ENCODE peak calls at places on chromosomes 3 and 15, in six cellular contexts. One of them, this sample, is unnamed.

GRCh38 chr15:51094606-51095569 is at the start of gene TNFAIP8L3:
- DNase-seq in GM12892: peak
- DNase-seq in GM12878: no peak
- DNase-seq in HepG2: peak
- DNase-seq in H1: no peak
- DNase-seq in K562: no peak
- DNase-seq in this sample: no peak

GRCh38 chr3:177377166-177377565 is 179.9 kb upstream of the TBL1XR1 start:
- DNase-seq in GM12878: no peak
- DNase-seq in GM12892: no peak
- DNase-seq in H1: no peak
- DNase-seq in K562: no peak
- DNase-seq in HepG2: no peak
- DNase-seq in this sample: no peak

GRCh38 chr3:50174947-50175524 is 16.4 kb upstream of the GNAT1 start:
- DNase-seq in GM12878: no peak
- DNase-seq in HepG2: no peak
- DNase-seq in K562: no peak
- DNase-seq in GM12892: no peak
- DNase-seq in H1: no peak
- DNase-seq in this sample: no peak

GRCh38 chr15:89654311-89654761 is 931 bp downstream of the KIF7 start:
- DNase-seq in K562: no peak
- DNase-seq in GM12878: no peak
- DNase-seq in GM12892: no peak
- DNase-seq in H1: no peak
- DNase-seq in HepG2: no peak
- DNase-seq in this sample: no peak

GRCh38 chr3:181730364-181730763 is 18.6 kb downstream of the SOX2 start:
- DNase-seq in GM12878: no peak
- DNase-seq in K562: no peak
- DNase-seq in HepG2: no peak
- DNase-seq in GM12892: no peak
- DNase-seq in H1: no peak
- DNase-seq in this sample: no peak

GRCh38 chr3:86991482-86991815 is 500 bp upstream of the VGLL3 start:
- DNase-seq in HepG2: no peak
- DNase-seq in K562: no peak
- DNase-seq in GM12878: no peak
- DNase-seq in GM12892: no peak
- DNase-seq in H1: no peak
- DNase-seq in this sample: no peak

GRCh38 chr15:70237626-70238025 is 139.9 kb upstream of the TLE3 start:
- DNase-seq in H1: no peak
- DNase-seq in GM12892: no peak
- DNase-seq in HepG2: no peak
- DNase-seq in K562: no peak
- DNase-seq in GM12878: no peak
- DNase-seq in this sample: no peak

GRCh38 chr15:95600367-95600766 is 730.1 kb upstream of the NR2F2 start:
- DNase-seq in H1: no peak
- DNase-seq in GM12878: no peak
- DNase-seq in K562: no peak
- DNase-seq in HepG2: no peak
- DNase-seq in GM12892: no peak
- DNase-seq in this sample: no peak

GRCh38 chr3:188745031-188745430 is 426.7 kb upstream of the TPRG1 start:
- DNase-seq in GM12878: no peak
- DNase-seq in K562: no peak
- DNase-seq in H1: no peak
- DNase-seq in GM12892: no peak
- DNase-seq in HepG2: no peak
- DNase-seq in this sample: no peak

GRCh38 chr15:49876401-49877038 is 242.5 kb downstream of the ATP8B4 start:
- DNase-seq in HepG2: no peak
- DNase-seq in H1: peak
- DNase-seq in GM12878: no peak
- DNase-seq in K562: peak
- DNase-seq in GM12892: no peak
- DNase-seq in this sample: no peak

GRCh38 chr3:131739211-131739610 is 236.4 kb upstream of the MRPL3 start:
- DNase-seq in HepG2: no peak
- DNase-seq in GM12878: no peak
- DNase-seq in H1: no peak
- DNase-seq in GM12892: no peak
- DNase-seq in K562: no peak
- DNase-seq in this sample: no peak

GRCh38 chr15:91444656-91445055 is 344.6 kb downstream of the SV2B start:
- DNase-seq in HepG2: no peak
- DNase-seq in GM12878: no peak
- DNase-seq in K562: no peak
- DNase-seq in H1: no peak
- DNase-seq in GM12892: no peak
- DNase-seq in this sample: no peak

GRCh38 chr3:149366031-149366430 is 11.4 kb downstream of the TM4SF1 start:
- DNase-seq in HepG2: no peak
- DNase-seq in K562: no peak
- DNase-seq in GM12878: no peak
- DNase-seq in GM12892: no peak
- DNase-seq in H1: no peak
- DNase-seq in this sample: no peak

GRCh38 chr3:20097015-20097414 is 56.8 kb downstream of the KAT2B start:
- DNase-seq in GM12878: no peak
- DNase-seq in HepG2: no peak
- DNase-seq in GM12892: no peak
- DNase-seq in K562: no peak
- DNase-seq in H1: no peak
- DNase-seq in this sample: no peak

GRCh38 chr15:88274534-88275460 is 18.3 kb upstream of the NTRK3 start:
- DNase-seq in K562: peak
- DNase-seq in H1: peak
- DNase-seq in GM12892: peak
- DNase-seq in HepG2: peak
- DNase-seq in GM12878: no peak
- DNase-seq in this sample: peak

GRCh38 chr3:112307557-112307956 is 13.5 kb upstream of the SLC9C1 start:
- DNase-seq in H1: no peak
- DNase-seq in GM12892: no peak
- DNase-seq in K562: no peak
- DNase-seq in GM12878: no peak
- DNase-seq in HepG2: no peak
- DNase-seq in this sample: no peak

GRCh38 chr3:112304611-112305010 is 10.6 kb upstream of the SLC9C1 start:
- DNase-seq in GM12892: no peak
- DNase-seq in K562: no peak
- DNase-seq in H1: no peak
- DNase-seq in HepG2: no peak
- DNase-seq in GM12878: no peak
- DNase-seq in this sample: no peak

GRCh38 chr3:112303811-112304325 is 9.9 kb upstream of the SLC9C1 start:
- DNase-seq in GM12878: no peak
- DNase-seq in K562: no peak
- DNase-seq in GM12892: no peak
- DNase-seq in H1: no peak
- DNase-seq in HepG2: no peak
- DNase-seq in this sample: no peak

GRCh38 chr3:112306825-112307224 is 12.8 kb upstream of the SLC9C1 start:
- DNase-seq in H1: no peak
- DNase-seq in K562: no peak
- DNase-seq in GM12878: no peak
- DNase-seq in HepG2: no peak
- DNase-seq in GM12892: no peak
- DNase-seq in this sample: no peak

GRCh38 chr3:112308151-112308911 is 14.3 kb upstream of the SLC9C1 start:
- DNase-seq in GM12892: no peak
- DNase-seq in GM12878: no peak
- DNase-seq in K562: no peak
- DNase-seq in H1: no peak
- DNase-seq in HepG2: no peak
- DNase-seq in this sample: no peak
- TF ChIP-seq TAF1 in GM12892: no peak
- TF ChIP-seq TAF1 in GM12878: no peak
- TF ChIP-seq TAF1 in K562: no peak
- TF ChIP-seq TAF1 in H1: no peak
- TF ChIP-seq TAF1 in HepG2: no peak
- TF ChIP-seq TAF1 in this sample: no peak

GRCh38 chr3:170740726-170741591 is 129.0 kb downstream of the RPL22L1 start:
- DNase-seq in HepG2: no peak
- DNase-seq in H1: no peak
- DNase-seq in GM12878: no peak
- DNase-seq in GM12892: no peak
- DNase-seq in K562: no peak
- DNase-seq in this sample: no peak
- TF ChIP-seq TAF1 in HepG2: no peak
- TF ChIP-seq TAF1 in H1: no peak
- TF ChIP-seq TAF1 in GM12878: no peak
- TF ChIP-seq TAF1 in GM12892: no peak
- TF ChIP-seq TAF1 in K562: no peak
- TF ChIP-seq TAF1 in this sample: no peak

DNA sequence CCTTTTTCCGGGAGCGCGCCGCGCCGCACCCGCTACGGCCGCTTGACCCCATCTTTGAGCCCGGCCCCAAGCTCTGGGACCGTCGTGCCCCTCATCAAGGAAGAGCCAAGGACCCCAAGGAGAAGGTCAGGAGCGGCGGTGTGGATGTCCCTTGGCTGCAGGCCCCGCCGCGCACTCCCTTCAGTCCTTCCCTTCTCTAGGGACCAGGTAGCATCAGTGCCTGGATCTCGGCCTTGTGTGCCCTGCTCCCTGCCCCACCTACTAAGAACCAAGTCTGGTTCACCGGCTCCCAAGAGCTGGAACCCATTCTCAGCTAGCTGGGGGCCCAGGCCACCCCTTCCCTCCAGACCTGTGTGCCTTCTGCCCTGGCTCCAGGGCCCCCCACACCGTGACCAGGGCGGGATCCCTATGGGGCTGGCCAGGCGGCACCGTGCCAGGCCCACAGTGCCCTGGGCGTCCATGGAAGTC is 69.3 kb upstream of the CGNL1 start:
- DNase-seq in H1: no peak
- DNase-seq in HepG2: no peak
- DNase-seq in K562: no peak
- DNase-seq in GM12892: no peak
- DNase-seq in GM12878: no peak
- DNase-seq in this sample: no peak
- TF ChIP-seq TAF1 in H1: no peak
- TF ChIP-seq TAF1 in HepG2: no peak
- TF ChIP-seq TAF1 in K562: no peak
- TF ChIP-seq TAF1 in GM12892: no peak
- TF ChIP-seq TAF1 in GM12878: no peak
- TF ChIP-seq TAF1 in this sample: no peak

DNA sequence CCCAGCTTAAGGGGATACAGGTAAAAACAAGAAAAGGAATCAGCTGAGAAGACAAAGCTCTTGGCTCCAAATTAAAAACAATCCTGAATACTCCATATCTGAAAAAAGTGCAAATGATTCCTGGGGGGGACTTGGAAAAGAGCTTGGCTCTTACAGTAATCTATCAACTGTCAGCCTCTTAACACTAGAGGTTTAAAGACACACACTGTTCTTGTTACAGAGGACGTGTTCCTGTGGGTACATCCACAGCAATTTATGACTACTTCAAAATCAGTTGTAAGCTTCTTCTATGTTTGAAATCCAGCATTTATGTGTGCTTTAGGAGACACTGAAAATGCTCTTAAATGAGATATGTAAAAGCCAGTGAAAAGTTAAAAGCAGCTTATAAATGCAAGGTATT is 408.3 kb upstream of the ADAMTS9 start:
- DNase-seq in HepG2: no peak
- DNase-seq in K562: no peak
- DNase-seq in GM12892: no peak
- DNase-seq in GM12878: no peak
- DNase-seq in H1: no peak
- DNase-seq in this sample: no peak
- TF ChIP-seq TAF1 in HepG2: no peak
- TF ChIP-seq TAF1 in K562: no peak
- TF ChIP-seq TAF1 in GM12892: no peak
- TF ChIP-seq TAF1 in GM12878: no peak
- TF ChIP-seq TAF1 in H1: no peak
- TF ChIP-seq TAF1 in this sample: no peak

DNA sequence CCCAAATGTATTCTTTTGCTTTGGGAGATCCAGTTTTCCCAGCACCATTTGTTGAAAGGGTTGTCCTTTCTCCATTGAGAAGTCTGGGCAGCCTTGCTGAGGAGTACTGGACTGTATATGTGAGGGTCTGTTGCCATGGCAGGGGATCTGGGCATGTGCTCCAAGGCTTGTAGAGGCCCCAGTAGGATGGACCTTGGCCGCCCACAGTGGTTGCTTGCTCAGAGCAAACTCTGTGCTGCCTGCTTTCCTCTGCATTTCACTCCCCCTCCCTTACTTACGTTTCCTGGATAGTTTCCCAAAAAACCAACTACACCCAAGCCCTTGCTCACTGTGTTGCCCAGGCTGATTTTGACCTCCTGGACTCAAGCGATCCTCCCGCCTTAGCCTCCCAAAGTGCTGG is 97.2 kb upstream of the PRR23E start:
- DNase-seq in K562: no peak
- DNase-seq in H1: no peak
- DNase-seq in HepG2: no peak
- DNase-seq in GM12878: no peak
- DNase-seq in GM12892: no peak
- DNase-seq in this sample: no peak
- TF ChIP-seq TAF1 in K562: no peak
- TF ChIP-seq TAF1 in H1: no peak
- TF ChIP-seq TAF1 in HepG2: no peak
- TF ChIP-seq TAF1 in GM12878: no peak
- TF ChIP-seq TAF1 in GM12892: no peak
- TF ChIP-seq TAF1 in this sample: no peak

GRCh38 chr3:55203006-55203405 is 275.1 kb upstream of the LRTM1 start:
- DNase-seq in GM12878: no peak
- DNase-seq in GM12892: no peak
- DNase-seq in HepG2: no peak
- DNase-seq in K562: no peak
- DNase-seq in H1: no peak
- DNase-seq in this sample: no peak
- TF ChIP-seq TAF1 in GM12878: no peak
- TF ChIP-seq TAF1 in GM12892: no peak
- TF ChIP-seq TAF1 in HepG2: no peak
- TF ChIP-seq TAF1 in K562: no peak
- TF ChIP-seq TAF1 in H1: no peak
- TF ChIP-seq TAF1 in this sample: no peak

DNA sequence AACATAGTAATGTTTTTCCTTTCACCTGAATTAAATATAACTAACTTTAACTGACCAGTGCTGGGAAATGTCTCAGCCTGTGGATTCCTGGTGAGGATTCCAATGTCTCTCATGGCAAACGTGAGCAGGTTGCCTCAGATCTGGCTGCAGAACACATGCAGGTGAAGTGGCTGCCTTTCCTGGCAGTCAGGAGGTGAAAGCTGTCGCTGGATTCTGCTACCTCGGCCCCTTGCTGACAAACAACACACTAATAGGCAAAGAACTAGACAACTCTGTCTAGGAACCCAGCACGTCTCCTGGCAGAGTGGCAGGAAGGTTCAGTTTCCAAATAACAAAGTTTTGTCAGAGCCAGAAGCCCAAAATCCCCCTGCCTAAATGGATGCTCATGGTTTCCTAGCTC is 400.8 kb upstream of the PPP2R3A start:
- DNase-seq in GM12878: no peak
- DNase-seq in HepG2: no peak
- DNase-seq in K562: no peak
- DNase-seq in GM12892: no peak
- DNase-seq in H1: no peak
- DNase-seq in this sample: no peak
- TF ChIP-seq TAF1 in GM12878: no peak
- TF ChIP-seq TAF1 in HepG2: no peak
- TF ChIP-seq TAF1 in K562: no peak
- TF ChIP-seq TAF1 in GM12892: no peak
- TF ChIP-seq TAF1 in H1: no peak
- TF ChIP-seq TAF1 in this sample: no peak

GRCh38 chr15:82064824-82065223 is 19.0 kb upstream of the MEX3B start:
- DNase-seq in GM12892: no peak
- DNase-seq in K562: no peak
- DNase-seq in H1: no peak
- DNase-seq in HepG2: no peak
- DNase-seq in GM12878: no peak
- DNase-seq in this sample: no peak
- TF ChIP-seq TAF1 in GM12892: no peak
- TF ChIP-seq TAF1 in K562: no peak
- TF ChIP-seq TAF1 in H1: no peak
- TF ChIP-seq TAF1 in HepG2: no peak
- TF ChIP-seq TAF1 in GM12878: no peak
- TF ChIP-seq TAF1 in this sample: no peak